ENCODE peak calls at places on chromosome 18, in nine cellular contexts. I, D, F, R, M, N, C, W and P are unnamed samples.

GRCh38 chr18:12455511-12455910 is 47.8 kb downstream of the PRELID3A start:
- DNase-seq in I (no peak), D (peak; percentile 56), F (no peak), R (no peak), M (no peak), N (peak; percentile 33), C (no peak), W (no peak), P (no peak)

GRCh38 chr18:8858888-8859511 is 153.6 kb downstream of the MTCL1 start:
- DNase-seq in I (no peak), D (no peak), F (no peak), R (peak; percentile 92), M (no peak), N (peak; percentile 98), C (peak; percentile 94), W (no peak), P (no peak)

GRCh38 chr18:34880882-34881852 is 160.0 kb upstream of the MAPRE2 start:
- DNase-seq in I (no peak), D (no peak), F (peak; percentile 20), R (no peak), M (no peak), N (peak; percentile 15), C (peak; percentile 34), W (no peak), P (no peak)

GRCh38 chr18:76685402-76685801 is 137.0 kb upstream of the ZNF236 start:
- DNase-seq in I (no peak), D (no peak), F (no peak), R (no peak), M (no peak), N (no peak), C (no peak), W (no peak), P (no peak)

GRCh38 chr18:74623047-74623816 is 25.6 kb downstream of the ZNF407 start:
- DNase-seq in I (peak; percentile 23), D (no peak), F (peak; percentile 21), R (no peak), M (no peak), N (no peak), C (peak; percentile 23), W (no peak), P (no peak)

GRCh38 chr18:8229786-8230185 is 379.5 kb upstream of the RAB12 start:
- DNase-seq in I (no peak), D (no peak), F (no peak), R (peak; percentile 57), M (no peak), N (peak; percentile 8), C (peak; percentile 11), W (no peak), P (no peak)

GRCh38 chr18:58176915-58177717 is 133.1 kb downstream of the NEDD4L start:
- DNase-seq in I (no peak), D (no peak), F (peak; percentile 92), R (peak; percentile 94), M (no peak), N (peak; percentile 93), C (peak; percentile 86), W (no peak), P (no peak)

GRCh38 chr18:36685580-36685979 is 143.2 kb downstream of the TPGS2 start:
- DNase-seq in I (no peak), D (no peak), F (no peak), R (no peak), M (no peak), N (no peak), C (no peak), W (no peak), P (no peak)

GRCh38 chr18:23069481-23069880 is 65.8 kb upstream of the CABLES1 start:
- DNase-seq in I (no peak), D (no peak), F (no peak), R (no peak), M (no peak), N (no peak), C (no peak), W (no peak), P (no peak)

GRCh38 chr18:23884712-23885375 is 129.7 kb upstream of the TTC39C start:
- DNase-seq in I (no peak), D (peak; percentile 34), F (no peak), R (no peak), M (peak; percentile 72), N (no peak), C (no peak), W (no peak), P (no peak)

GRCh38 chr18:74645717-74646116 is 48.0 kb downstream of the ZNF407 start:
- DNase-seq in I (no peak), D (no peak), F (no peak), R (no peak), M (no peak), N (peak; percentile 43), C (peak; percentile 17), W (no peak), P (no peak)

GRCh38 chr18:59514193-59514592 is 155.1 kb upstream of the LMAN1 start:
- DNase-seq in I (peak; percentile 84), D (peak; percentile 43), F (peak; percentile 87), R (peak; percentile 37), M (no peak), N (peak; percentile 49), C (peak; percentile 41), W (peak; percentile 78), P (no peak)

GRCh38 chr18:59505311-59505710 is 146.2 kb upstream of the LMAN1 start:
- DNase-seq in I (no peak), D (no peak), F (no peak), R (peak; percentile 23), M (no peak), N (peak; percentile 20), C (no peak), W (no peak), P (no peak)

GRCh38 chr18:59515147-59515546 is 156.1 kb upstream of the LMAN1 start:
- DNase-seq in I (no peak), D (no peak), F (no peak), R (peak; percentile 5), M (no peak), N (no peak), C (no peak), W (no peak), P (no peak)

GRCh38 chr18:59512025-59512710 is 153.1 kb upstream of the LMAN1 start:
- DNase-seq in I (peak; percentile 31), D (no peak), F (no peak), R (peak; percentile 27), M (no peak), N (no peak), C (no peak), W (peak; percentile 37), P (no peak)

DNA sequence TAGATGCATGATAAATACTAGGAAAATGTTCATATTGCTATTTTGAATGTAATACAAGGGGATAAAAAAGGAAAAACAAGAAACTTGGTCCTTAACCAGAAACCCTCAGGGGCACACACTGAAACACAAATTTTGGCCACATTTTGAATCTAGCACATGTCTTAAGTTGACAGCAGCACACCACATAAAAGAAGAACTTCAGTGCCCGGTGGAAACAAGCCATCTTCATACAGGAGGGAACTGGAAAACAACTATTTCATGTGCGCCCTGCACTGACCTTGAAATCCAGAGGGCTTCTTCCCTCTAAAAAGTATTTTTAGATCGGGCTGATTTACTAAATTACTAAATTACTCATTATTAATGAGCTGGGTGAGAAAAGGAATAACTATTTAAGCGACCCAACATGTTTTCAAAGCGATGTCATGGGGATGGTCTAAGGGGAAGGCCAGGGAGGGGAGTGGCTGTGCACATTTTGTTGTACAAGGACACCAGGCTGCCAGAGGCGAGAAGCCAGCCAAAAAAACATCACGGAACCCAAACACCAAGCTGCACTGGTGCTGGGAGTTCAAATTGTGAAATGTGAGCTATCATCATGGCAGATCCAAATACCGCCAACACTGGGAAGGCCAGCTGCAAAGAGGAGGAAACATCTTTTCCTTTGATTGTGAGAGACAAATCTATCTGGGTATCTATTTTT is 150.6 kb upstream of the LMAN1 start:
- DNase-seq in I (peak; percentile 81), D (peak; percentile 47), F (no peak), R (no peak), M (no peak), N (peak; percentile 16), C (no peak), W (no peak), P (no peak)
- H3K27me3 ChIP-seq in I (no peaks in the 10 kb centered on the region), D (no peaks in the 10 kb centered on the region), F (no peaks in the 10 kb centered on the region), R (peaks cover 11% of the 10 kb centered on the region), M (no peaks in the 10 kb centered on the region), N (no peaks in the 10 kb centered on the region), C (no peaks in the 10 kb centered on the region), W (no peaks in the 10 kb centered on the region), P (no peaks in the 10 kb centered on the region)

GRCh38 chr18:70182548-70182947 is 22.9 kb downstream of the RTTN start:
- DNase-seq in I (no peak), D (no peak), F (no peak), R (no peak), M (no peak), N (no peak), C (no peak), W (no peak), P (no peak)
- H3K36me3 ChIP-seq in I (no peaks in the 10 kb centered on the region), D (peaks cover 42% of the 10 kb centered on the region), F (no peaks in the 10 kb centered on the region), R (peaks cover 7% of the 10 kb centered on the region), M (no peaks in the 10 kb centered on the region), N (no peaks in the 10 kb centered on the region), C (peaks cover 15% of the 10 kb centered on the region), W (no peaks in the 10 kb centered on the region), P (peaks cover 2% of the 10 kb centered on the region)

GRCh38 chr18:48132993-48133674 is 202.7 kb upstream of the SMAD2 start:
- DNase-seq in I (no peak), D (no peak), F (no peak), R (peak; percentile 73), M (no peak), N (peak; percentile 5), C (no peak), W (no peak), P (no peak)
- H3K27me3 ChIP-seq in I (no peaks in the 10 kb centered on the region), D (no peaks in the 10 kb centered on the region), F (peaks cover 38% of the 10 kb centered on the region), R (no peaks in the 10 kb centered on the region), M (peaks cover 18% of the 10 kb centered on the region), N (peaks cover 28% of the 10 kb centered on the region), C (peaks cover 31% of the 10 kb centered on the region), W (peaks cover 61% of the 10 kb centered on the region), P (peaks cover 1% of the 10 kb centered on the region)

GRCh38 chr18:78738076-78738690 is 241.4 kb upstream of the SALL3 start:
- DNase-seq in I (no peak), D (no peak), F (no peak), R (no peak), M (no peak), N (no peak), C (no peak), W (no peak), P (no peak)
- H3K36me3 ChIP-seq in I (no peaks in the 10 kb centered on the region), D (no peaks in the 10 kb centered on the region), F (no peaks in the 10 kb centered on the region), R (no peaks in the 10 kb centered on the region), M (no peaks in the 10 kb centered on the region), N (no peaks in the 10 kb centered on the region), C (no peaks in the 10 kb centered on the region), W (no peaks in the 10 kb centered on the region), P (no peaks in the 10 kb centered on the region)

GRCh38 chr18:2845175-2845574 is 1.6 kb upstream of the EMILIN2 start:
- DNase-seq in I (no peak), D (no peak), F (no peak), R (no peak), M (no peak), N (no peak), C (no peak), W (no peak), P (no peak)
- H3K27me3 ChIP-seq in I (peaks cover 41% of the 10 kb centered on the region), D (no peaks in the 10 kb centered on the region), F (peaks cover 66% of the 10 kb centered on the region), R (peaks cover 42% of the 10 kb centered on the region), M (peaks cover 35% of the 10 kb centered on the region), N (peaks cover 34% of the 10 kb centered on the region), C (no peaks in the 10 kb centered on the region), W (no peaks in the 10 kb centered on the region), P (no peaks in the 10 kb centered on the region)

GRCh38 chr18:45854036-45854586 is 28.6 kb downstream of the SIGLEC15 start:
- DNase-seq in I (no peak), D (no peak), F (no peak), R (no peak), M (no peak), N (no peak), C (no peak), W (no peak), P (no peak)
- H3K36me3 ChIP-seq in I (no peaks in the 10 kb centered on the region), D (peaks cover 96% of the 10 kb centered on the region), F (peaks cover 25% of the 10 kb centered on the region), R (peaks cover 16% of the 10 kb centered on the region), M (peaks cover 40% of the 10 kb centered on the region), N (peaks cover 28% of the 10 kb centered on the region), C (peaks cover 94% of the 10 kb centered on the region), W (peaks cover 34% of the 10 kb centered on the region), P (peaks cover 11% of the 10 kb centered on the region)